ENCODE peak calls at places on chromosomes 2 and 18, in nine cellular contexts. F, N, R, U, T, I, M, X and Z are unnamed samples.
A peak's percentile ranks its signal among the peaks of the same experiment; 100 is the strongest.

GRCh38 chr18:23585007-23585871 is 1.1 kb downstream of the NPC1 start:
- DNase-seq in F (no peak), N (no peak), R (no peak), U (no peak), T (no peak), I (no peak), M (no peak), X (peak; percentile 30), Z (peak; percentile 38)

GRCh38 chr2:48541696-48542389 is 11.9 kb downstream of the STON1 start:
- DNase-seq in F (no peak), N (no peak), R (no peak), U (no peak), T (no peak), I (no peak), M (no peak), X (no peak), Z (no peak)

GRCh38 chr2:240351826-240352426 is 83.5 kb upstream of the GPC1 start:
- DNase-seq in F (no peak), N (no peak), R (no peak), U (no peak), T (no peak), I (no peak), M (no peak), X (no peak), Z (no peak)

GRCh38 chr2:239466046-239466754 is 65.4 kb upstream of the HDAC4 start:
- DNase-seq in F (no peak), N (no peak), R (no peak), U (no peak), T (no peak), I (no peak), M (no peak), X (no peak), Z (no peak)

GRCh38 chr2:231862071-231862470 is 64.1 kb downstream of the NPPC start:
- DNase-seq in F (no peak), N (no peak), R (no peak), U (no peak), T (no peak), I (no peak), M (no peak), X (no peak), Z (no peak)

GRCh38 chr2:24771905-24772586 is 21.1 kb downstream of the PTRHD1 start:
- DNase-seq in F (no peak), N (no peak), R (no peak), U (no peak), T (no peak), I (no peak), M (no peak), X (no peak), Z (no peak)

GRCh38 chr2:105315314-105315713 is 14.2 kb downstream of the TGFBRAP1 start:
- DNase-seq in F (no peak), N (no peak), R (no peak), U (no peak), T (no peak), I (no peak), M (no peak), X (no peak), Z (no peak)

GRCh38 chr2:72946466-72946865 is 29.1 kb downstream of the EMX1 start:
- DNase-seq in F (no peak), N (no peak), R (no peak), U (no peak), T (no peak), I (no peak), M (no peak), X (no peak), Z (no peak)

DNA sequence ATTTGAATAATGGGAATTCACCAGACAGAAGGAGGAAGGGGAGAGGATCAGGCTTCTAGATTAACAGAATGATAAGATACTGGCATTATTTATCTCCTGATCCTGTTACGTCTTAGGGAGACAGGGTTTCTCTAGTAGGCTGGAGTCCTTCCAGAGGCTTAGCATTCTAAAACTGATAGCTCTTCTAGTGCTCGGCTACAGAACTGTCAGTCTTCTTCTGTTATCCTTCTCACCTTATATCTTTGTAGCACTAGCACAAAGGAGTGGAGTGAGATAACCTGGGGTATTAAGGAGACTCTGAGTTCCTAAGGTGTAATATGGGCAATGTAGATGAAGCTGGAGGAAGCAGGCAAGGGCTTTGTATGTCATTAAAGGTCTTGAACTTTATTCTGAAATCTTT is 52.1 kb downstream of the PIKFYVE start:
- DNase-seq in F (no peak), N (no peak), R (no peak), U (no peak), T (no peak), I (no peak), M (no peak), X (no peak), Z (no peak)
- H3K36me3 ChIP-seq in F (peaks cover 18% of the 10 kb centered on the region), N (peaks cover 9% of the 10 kb centered on the region), R (peaks cover 15% of the 10 kb centered on the region), U (peaks cover 24% of the 10 kb centered on the region), T (peaks cover 63% of the 10 kb centered on the region), I (peaks cover 37% of the 10 kb centered on the region), M (peaks cover 13% of the 10 kb centered on the region), X (no peaks in the 10 kb centered on the region), Z (peaks cover 15% of the 10 kb centered on the region)

DNA sequence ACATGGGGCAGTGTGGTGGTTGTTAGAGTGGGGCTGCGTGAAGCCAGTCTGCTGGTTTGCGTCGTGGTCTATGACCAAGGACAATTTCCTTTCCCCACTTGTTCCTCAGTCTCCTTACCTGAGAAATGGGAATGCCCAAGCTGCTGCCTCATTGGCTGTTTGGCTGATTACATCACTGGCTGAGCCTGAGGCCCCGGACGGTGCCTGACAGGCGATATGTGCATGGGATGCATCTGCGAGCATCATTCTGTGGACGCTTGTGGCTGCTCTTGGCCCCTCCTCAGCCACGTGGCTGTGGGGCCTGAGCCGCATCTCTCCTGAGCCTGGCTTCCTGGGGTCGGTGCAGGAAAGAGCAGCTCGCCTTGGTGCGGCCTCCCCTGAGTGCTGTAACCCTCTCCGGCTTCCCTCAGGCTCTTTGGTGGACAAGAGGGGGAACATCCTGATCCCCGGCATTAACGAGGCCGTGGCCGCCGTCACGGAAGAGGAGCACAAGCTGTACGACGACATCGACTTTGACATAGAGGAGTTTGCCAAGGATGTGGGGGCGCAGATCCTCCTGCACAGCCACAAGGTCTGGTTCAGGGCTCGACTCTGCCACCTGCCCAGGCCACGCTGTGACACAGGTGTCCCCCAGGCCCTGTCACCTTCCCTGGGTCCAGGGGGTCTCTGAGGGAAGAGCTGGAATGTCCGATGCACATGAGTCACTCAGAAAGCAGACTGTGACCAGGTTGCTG is 17.2 kb downstream of the CNDP2 start:
- DNase-seq in F (peak; percentile 21), N (no peak), R (no peak), U (peak; percentile 61), T (no peak), I (no peak), M (no peak), X (no peak), Z (no peak)
- H3K36me3 ChIP-seq in F (peaks cover 75% of the 10 kb centered on the region), N (peaks cover 40% of the 10 kb centered on the region), R (peaks cover 5% of the 10 kb centered on the region), U (peaks cover 72% of the 10 kb centered on the region), T (peaks cover 100% of the 10 kb centered on the region), I (peaks cover 96% of the 10 kb centered on the region), M (peaks cover 89% of the 10 kb centered on the region), X (peaks cover 16% of the 10 kb centered on the region), Z (peaks cover 15% of the 10 kb centered on the region)

GRCh38 chr2:85049236-85049635 is 78.3 kb downstream of the KCMF1 start:
- DNase-seq in F (no peak), N (no peak), R (no peak), U (no peak), T (no peak), I (no peak), M (no peak), X (no peak), Z (no peak)

GRCh38 chr2:85058619-85058941 is 74.6 kb upstream of the TCF7L1 start:
- DNase-seq in F (no peak), N (no peak), R (no peak), U (no peak), T (no peak), I (no peak), M (no peak), X (no peak), Z (no peak)

GRCh38 chr2:85048534-85048933 is 77.6 kb downstream of the KCMF1 start:
- DNase-seq in F (no peak), N (no peak), R (no peak), U (no peak), T (no peak), I (no peak), M (no peak), X (no peak), Z (no peak)

GRCh38 chr2:85057236-85057635 is 76.0 kb upstream of the TCF7L1 start:
- DNase-seq in F (no peak), N (no peak), R (no peak), U (no peak), T (no peak), I (no peak), M (no peak), X (no peak), Z (no peak)

GRCh38 chr2:85053802-85054201 is 79.4 kb upstream of the TCF7L1 start:
- DNase-seq in F (no peak), N (no peak), R (no peak), U (no peak), T (no peak), I (no peak), M (no peak), X (no peak), Z (no peak)
- H3K36me3 ChIP-seq in F (peaks cover 13% of the 10 kb centered on the region), N (peaks cover 16% of the 10 kb centered on the region), R (peaks cover 8% of the 10 kb centered on the region), U (peaks cover 19% of the 10 kb centered on the region), T (peaks cover 73% of the 10 kb centered on the region), I (peaks cover 52% of the 10 kb centered on the region), M (peaks cover 30% of the 10 kb centered on the region), X (peaks cover 4% of the 10 kb centered on the region), Z (peaks cover 41% of the 10 kb centered on the region)

GRCh38 chr18:6605115-6605869 is 124.2 kb upstream of the ARHGAP28 start:
- DNase-seq in F (no peak), N (no peak), R (no peak), U (no peak), T (no peak), I (no peak), M (no peak), X (no peak), Z (peak; percentile 31)

GRCh38 chr18:6607348-6607747 is 122.2 kb upstream of the ARHGAP28 start:
- DNase-seq in F (no peak), N (no peak), R (no peak), U (no peak), T (no peak), I (no peak), M (no peak), X (no peak), Z (no peak)

GRCh38 chr18:6610436-6610835 is 119.1 kb upstream of the ARHGAP28 start:
- DNase-seq in F (no peak), N (no peak), R (no peak), U (no peak), T (no peak), I (no peak), M (no peak), X (no peak), Z (no peak)

GRCh38 chr18:6609882-6610281 is 119.6 kb upstream of the ARHGAP28 start:
- DNase-seq in F (no peak), N (no peak), R (no peak), U (no peak), T (no peak), I (no peak), M (no peak), X (no peak), Z (no peak)

DNA sequence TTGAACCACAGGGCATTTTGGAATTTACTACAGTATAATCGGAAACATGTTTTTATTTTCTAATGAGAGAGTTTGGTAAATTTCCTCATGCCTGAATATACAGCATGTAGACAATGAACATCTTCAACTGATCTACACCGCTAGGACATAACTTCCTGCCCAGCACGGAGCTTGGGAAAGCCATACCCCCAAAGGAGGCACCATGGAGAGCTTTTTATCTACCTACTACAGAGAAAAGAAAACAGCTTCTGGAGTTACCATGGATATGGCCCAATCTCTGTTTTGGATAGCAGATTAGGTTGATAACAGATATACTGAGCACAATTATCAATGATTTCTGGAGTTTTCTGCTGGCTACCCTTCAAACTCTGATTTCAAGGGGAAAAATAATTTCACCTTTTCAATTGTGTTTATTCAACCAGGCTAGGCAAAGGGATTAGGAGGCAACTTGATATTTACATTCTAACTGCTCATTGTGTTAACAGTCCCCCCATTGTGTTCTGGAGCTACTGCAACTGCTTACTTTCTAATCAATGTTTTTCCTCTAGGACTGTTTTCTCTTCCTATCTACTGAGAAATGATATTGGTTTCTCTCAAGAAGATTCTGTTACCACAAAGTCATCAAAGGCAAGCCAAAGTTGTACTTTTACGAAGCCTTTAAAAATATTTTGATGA is 123.0 kb upstream of the ARHGAP28 start:
- DNase-seq in F (no peak), N (no peak), R (no peak), U (no peak), T (no peak), I (no peak), M (no peak), X (no peak), Z (no peak)
- H3K36me3 ChIP-seq in F (no peaks in the 10 kb centered on the region), N (no peaks in the 10 kb centered on the region), R (no peaks in the 10 kb centered on the region), U (no peaks in the 10 kb centered on the region), T (no peaks in the 10 kb centered on the region), I (no peaks in the 10 kb centered on the region), M (no peaks in the 10 kb centered on the region), X (no peaks in the 10 kb centered on the region), Z (no peaks in the 10 kb centered on the region)